ENCODE peak calls at places on chromosome 22, in eight cellular contexts. One of them, this sample, is unnamed.

GRCh38 chr22:17672417-17672991 is 33.9 kb downstream of the BCL2L13 start:
- DNase-seq in adipocyte: peak; percentile 71
- DNase-seq in colonic mucosa: no peak
- DNase-seq in Peyer's patch: no peak
- DNase-seq in HCT116: no peak
- DNase-seq in psoas muscle: no peak
- DNase-seq in fibroblast of lung: peak; percentile 42
- DNase-seq in left ventricle myocardium inferior: no peak
- DNase-seq in this sample: no peak

GRCh38 chr22:19805821-19806212 is 45.2 kb downstream of the TBX1 start:
- DNase-seq in Peyer's patch: no peak
- DNase-seq in colonic mucosa: no peak
- DNase-seq in HCT116: no peak
- DNase-seq in psoas muscle: no peak
- DNase-seq in fibroblast of lung: no peak
- DNase-seq in left ventricle myocardium inferior: peak; percentile 9
- DNase-seq in adipocyte: no peak
- DNase-seq in this sample: peak; percentile 4

GRCh38 chr22:25390297-25391240 is 171.1 kb downstream of the CRYBB2 start:
- DNase-seq in fibroblast of lung: no peak
- DNase-seq in left ventricle myocardium inferior: no peak
- DNase-seq in psoas muscle: no peak
- DNase-seq in HCT116: no peak
- DNase-seq in colonic mucosa: no peak
- DNase-seq in Peyer's patch: no peak
- DNase-seq in adipocyte: no peak
- DNase-seq in this sample: no peak

GRCh38 chr22:20566420-20567260 is 59.2 kb downstream of the MED15 start:
- DNase-seq in psoas muscle: no peak
- DNase-seq in fibroblast of lung: peak; percentile 95
- DNase-seq in left ventricle myocardium inferior: peak; percentile 12
- DNase-seq in HCT116: no peak
- DNase-seq in adipocyte: peak; percentile 93
- DNase-seq in Peyer's patch: peak; percentile 51
- DNase-seq in colonic mucosa: no peak
- DNase-seq in this sample: peak; percentile 46

GRCh38 chr22:25067851-25068421 is 115.4 kb downstream of the KIAA1671 start:
- DNase-seq in colonic mucosa: no peak
- DNase-seq in psoas muscle: peak; percentile 41
- DNase-seq in Peyer's patch: no peak
- DNase-seq in HCT116: no peak
- DNase-seq in fibroblast of lung: no peak
- DNase-seq in adipocyte: no peak
- DNase-seq in left ventricle myocardium inferior: no peak
- DNase-seq in this sample: peak; percentile 41

GRCh38 chr22:28582806-28583205 is 96.8 kb downstream of the TTC28 start:
- DNase-seq in psoas muscle: no peak
- DNase-seq in left ventricle myocardium inferior: no peak
- DNase-seq in HCT116: no peak
- DNase-seq in Peyer's patch: no peak
- DNase-seq in adipocyte: peak; percentile 91
- DNase-seq in colonic mucosa: no peak
- DNase-seq in fibroblast of lung: peak; percentile 77
- DNase-seq in this sample: no peak

GRCh38 chr22:41856484-41856883 is 23.6 kb downstream of the SREBF2 start:
- DNase-seq in HCT116: no peak
- DNase-seq in left ventricle myocardium inferior: no peak
- DNase-seq in psoas muscle: no peak
- DNase-seq in Peyer's patch: no peak
- DNase-seq in adipocyte: peak; percentile 8
- DNase-seq in fibroblast of lung: no peak
- DNase-seq in colonic mucosa: peak; percentile 46
- DNase-seq in this sample: peak; percentile 30

GRCh38 chr22:29871684-29872083 is 11.3 kb upstream of the MTMR3 start:
- DNase-seq in HCT116: no peak
- DNase-seq in fibroblast of lung: no peak
- DNase-seq in adipocyte: no peak
- DNase-seq in Peyer's patch: no peak
- DNase-seq in colonic mucosa: no peak
- DNase-seq in left ventricle myocardium inferior: no peak
- DNase-seq in psoas muscle: no peak
- DNase-seq in this sample: no peak

GRCh38 chr22:37044634-37045625 is 6.6 kb upstream of the KCTD17 start:
- DNase-seq in colonic mucosa: no peak
- DNase-seq in adipocyte: no peak
- DNase-seq in Peyer's patch: no peak
- DNase-seq in fibroblast of lung: no peak
- DNase-seq in left ventricle myocardium inferior: no peak
- DNase-seq in psoas muscle: no peak
- DNase-seq in HCT116: no peak
- DNase-seq in this sample: no peak

GRCh38 chr22:27576815-27577564 is 224.6 kb downstream of the MN1 start:
- DNase-seq in colonic mucosa: no peak
- DNase-seq in psoas muscle: no peak
- DNase-seq in Peyer's patch: no peak
- DNase-seq in left ventricle myocardium inferior: peak; percentile 59
- DNase-seq in adipocyte: peak; percentile 21
- DNase-seq in fibroblast of lung: peak; percentile 75
- DNase-seq in HCT116: no peak
- DNase-seq in this sample: no peak

GRCh38 chr22:25689631-25690030 is 52.4 kb upstream of the MYO18B start:
- DNase-seq in Peyer's patch: no peak
- DNase-seq in adipocyte: no peak
- DNase-seq in HCT116: no peak
- DNase-seq in left ventricle myocardium inferior: no peak
- DNase-seq in fibroblast of lung: no peak
- DNase-seq in psoas muscle: no peak
- DNase-seq in colonic mucosa: no peak
- DNase-seq in this sample: no peak

GRCh38 chr22:29145321-29146072 is 60.2 kb upstream of the EMID1 start:
- DNase-seq in colonic mucosa: no peak
- DNase-seq in HCT116: no peak
- DNase-seq in Peyer's patch: no peak
- DNase-seq in psoas muscle: peak; percentile 73
- DNase-seq in fibroblast of lung: no peak
- DNase-seq in left ventricle myocardium inferior: no peak
- DNase-seq in adipocyte: no peak
- DNase-seq in this sample: no peak

GRCh38 chr22:36395922-36396321 is 8.2 kb upstream of the MYH9 start:
- DNase-seq in adipocyte: no peak
- DNase-seq in Peyer's patch: no peak
- DNase-seq in colonic mucosa: no peak
- DNase-seq in psoas muscle: no peak
- DNase-seq in HCT116: no peak
- DNase-seq in fibroblast of lung: no peak
- DNase-seq in left ventricle myocardium inferior: no peak
- DNase-seq in this sample: no peak

GRCh38 chr22:24996420-24996952 is 44.0 kb downstream of the KIAA1671 start:
- DNase-seq in fibroblast of lung: peak; percentile 61
- DNase-seq in colonic mucosa: peak; percentile 68
- DNase-seq in adipocyte: no peak
- DNase-seq in left ventricle myocardium inferior: no peak
- DNase-seq in psoas muscle: no peak
- DNase-seq in HCT116: peak; percentile 49
- DNase-seq in Peyer's patch: no peak
- DNase-seq in this sample: peak; percentile 48

GRCh38 chr22:21700822-21701221 is 34.8 kb downstream of the YPEL1 start:
- DNase-seq in Peyer's patch: no peak
- DNase-seq in HCT116: no peak
- DNase-seq in colonic mucosa: no peak
- DNase-seq in left ventricle myocardium inferior: no peak
- DNase-seq in adipocyte: peak; percentile 16
- DNase-seq in fibroblast of lung: no peak
- DNase-seq in psoas muscle: no peak
- DNase-seq in this sample: no peak

GRCh38 chr22:36162127-36163034 is 1.8 kb upstream of the APOL3 start:
- DNase-seq in HCT116: no peak
- DNase-seq in fibroblast of lung: no peak
- DNase-seq in adipocyte: no peak
- DNase-seq in Peyer's patch: no peak
- DNase-seq in psoas muscle: no peak
- DNase-seq in colonic mucosa: no peak
- DNase-seq in left ventricle myocardium inferior: no peak
- DNase-seq in this sample: no peak

GRCh38 chr22:27771637-27772369 is 29.8 kb downstream of the MN1 start:
- DNase-seq in psoas muscle: no peak
- DNase-seq in Peyer's patch: no peak
- DNase-seq in adipocyte: no peak
- DNase-seq in HCT116: no peak
- DNase-seq in colonic mucosa: no peak
- DNase-seq in fibroblast of lung: no peak
- DNase-seq in left ventricle myocardium inferior: no peak
- DNase-seq in this sample: no peak

GRCh38 chr22:31618057-31618456 is 44.0 kb downstream of the PISD start:
- DNase-seq in colonic mucosa: peak; percentile 43
- DNase-seq in psoas muscle: no peak
- DNase-seq in fibroblast of lung: no peak
- DNase-seq in HCT116: no peak
- DNase-seq in Peyer's patch: peak; percentile 60
- DNase-seq in adipocyte: no peak
- DNase-seq in left ventricle myocardium inferior: no peak
- DNase-seq in this sample: no peak

DNA sequence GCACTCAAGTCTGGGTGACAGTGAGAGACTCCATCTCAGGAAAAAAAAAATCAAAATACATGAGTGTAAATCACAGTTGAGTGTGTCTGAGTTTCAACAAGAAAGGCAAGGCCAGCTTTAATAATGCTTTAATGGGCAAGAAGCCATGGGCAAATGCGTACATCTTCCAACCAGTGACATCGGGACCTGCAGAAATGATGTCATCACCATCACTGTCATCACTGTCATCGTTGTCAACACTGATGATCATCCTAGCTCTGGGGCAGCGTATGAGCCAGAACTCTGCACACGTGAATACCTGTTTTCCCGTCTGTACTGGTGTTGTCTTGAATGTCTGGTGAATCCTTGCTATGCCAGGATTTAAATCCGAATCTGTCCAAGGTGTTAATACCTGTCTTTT is 712.5 kb downstream of the BRD1 start:
- DNase-seq in fibroblast of lung: no peak
- DNase-seq in Peyer's patch: no peak
- DNase-seq in adipocyte: no peak
- DNase-seq in psoas muscle: no peak
- DNase-seq in colonic mucosa: no peak
- DNase-seq in left ventricle myocardium inferior: no peak
- DNase-seq in HCT116: no peak
- DNase-seq in this sample: no peak
- H3K9me3 ChIP-seq in fibroblast of lung: no peaks in the 10 kb centered on the region
- H3K9me3 ChIP-seq in Peyer's patch: no peaks in the 10 kb centered on the region
- H3K9me3 ChIP-seq in adipocyte: no peaks in the 10 kb centered on the region
- H3K9me3 ChIP-seq in psoas muscle: no peaks in the 10 kb centered on the region
- H3K9me3 ChIP-seq in colonic mucosa: no peaks in the 10 kb centered on the region
- H3K9me3 ChIP-seq in left ventricle myocardium inferior: no peaks in the 10 kb centered on the region
- H3K9me3 ChIP-seq in HCT116: no peaks in the 10 kb centered on the region
- H3K9me3 ChIP-seq in this sample: no peaks in the 10 kb centered on the region

DNA sequence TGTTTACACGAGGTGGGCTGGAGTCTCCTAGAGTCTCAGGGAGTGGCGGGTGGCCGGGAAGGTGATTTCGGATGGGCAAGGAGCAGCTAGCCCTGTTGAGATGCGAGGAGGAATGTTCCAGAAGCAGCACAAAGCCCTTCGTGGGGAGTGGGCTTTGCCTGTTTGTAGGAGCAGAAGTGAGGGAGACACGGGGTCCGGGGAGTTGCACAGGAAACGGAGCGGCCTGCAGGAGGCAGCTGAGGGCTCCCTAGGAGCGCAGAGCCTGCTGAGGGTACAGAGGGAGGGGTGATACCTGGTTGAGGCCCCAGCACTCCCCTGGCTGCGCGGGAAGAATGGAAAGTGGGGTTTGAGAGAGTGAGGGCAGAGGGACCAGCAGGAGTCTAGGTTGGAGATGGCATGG is 847.2 kb downstream of the TBC1D22A start:
- DNase-seq in Peyer's patch: peak; percentile 19
- DNase-seq in colonic mucosa: no peak
- DNase-seq in HCT116: no peak
- DNase-seq in fibroblast of lung: no peak
- DNase-seq in psoas muscle: no peak
- DNase-seq in adipocyte: no peak
- DNase-seq in left ventricle myocardium inferior: no peak
- DNase-seq in this sample: no peak
- H3K9me3 ChIP-seq in Peyer's patch: no peaks in the 10 kb centered on the region
- H3K9me3 ChIP-seq in colonic mucosa: no peaks in the 10 kb centered on the region
- H3K9me3 ChIP-seq in HCT116: no peaks in the 10 kb centered on the region
- H3K9me3 ChIP-seq in fibroblast of lung: no peaks in the 10 kb centered on the region
- H3K9me3 ChIP-seq in psoas muscle: no peaks in the 10 kb centered on the region
- H3K9me3 ChIP-seq in adipocyte: peaks cover 6% of the 10 kb centered on the region
- H3K9me3 ChIP-seq in left ventricle myocardium inferior: peaks cover 13% of the 10 kb centered on the region
- H3K9me3 ChIP-seq in this sample: no peaks in the 10 kb centered on the region

GRCh38 chr22:47366026-47366767 is 603.7 kb downstream of the TBC1D22A start:
- DNase-seq in psoas muscle: no peak
- DNase-seq in HCT116: no peak
- DNase-seq in colonic mucosa: peak; percentile 10
- DNase-seq in adipocyte: no peak
- DNase-seq in left ventricle myocardium inferior: no peak
- DNase-seq in fibroblast of lung: no peak
- DNase-seq in Peyer's patch: no peak
- DNase-seq in this sample: no peak

GRCh38 chr22:47367107-47367690 is 604.7 kb downstream of the TBC1D22A start:
- DNase-seq in colonic mucosa: peak; percentile 10
- DNase-seq in adipocyte: no peak
- DNase-seq in left ventricle myocardium inferior: no peak
- DNase-seq in psoas muscle: no peak
- DNase-seq in HCT116: no peak
- DNase-seq in Peyer's patch: no peak
- DNase-seq in fibroblast of lung: no peak
- DNase-seq in this sample: no peak

GRCh38 chr22:47369020-47369419 is 606.6 kb downstream of the TBC1D22A start:
- DNase-seq in fibroblast of lung: no peak
- DNase-seq in adipocyte: no peak
- DNase-seq in left ventricle myocardium inferior: no peak
- DNase-seq in HCT116: no peak
- DNase-seq in Peyer's patch: peak; percentile 27
- DNase-seq in psoas muscle: no peak
- DNase-seq in colonic mucosa: peak; percentile 7
- DNase-seq in this sample: no peak

GRCh38 chr22:47369431-47370015 is 607.1 kb downstream of the TBC1D22A start:
- DNase-seq in Peyer's patch: no peak
- DNase-seq in adipocyte: no peak
- DNase-seq in left ventricle myocardium inferior: no peak
- DNase-seq in colonic mucosa: peak; percentile 9
- DNase-seq in psoas muscle: no peak
- DNase-seq in fibroblast of lung: no peak
- DNase-seq in HCT116: no peak
- DNase-seq in this sample: no peak

GRCh38 chr22:47367993-47368945 is 605.8 kb downstream of the TBC1D22A start:
- DNase-seq in Peyer's patch: no peak
- DNase-seq in HCT116: no peak
- DNase-seq in fibroblast of lung: no peak
- DNase-seq in left ventricle myocardium inferior: no peak
- DNase-seq in colonic mucosa: peak; percentile 6
- DNase-seq in adipocyte: no peak
- DNase-seq in psoas muscle: no peak
- DNase-seq in this sample: no peak
- H3K9me3 ChIP-seq in Peyer's patch: peaks cover 3% of the 10 kb centered on the region
- H3K9me3 ChIP-seq in HCT116: no peaks in the 10 kb centered on the region
- H3K9me3 ChIP-seq in fibroblast of lung: no peaks in the 10 kb centered on the region
- H3K9me3 ChIP-seq in left ventricle myocardium inferior: peaks cover 17% of the 10 kb centered on the region
- H3K9me3 ChIP-seq in colonic mucosa: no peaks in the 10 kb centered on the region
- H3K9me3 ChIP-seq in adipocyte: peaks cover 7% of the 10 kb centered on the region
- H3K9me3 ChIP-seq in psoas muscle: no peaks in the 10 kb centered on the region
- H3K9me3 ChIP-seq in this sample: peaks cover 2% of the 10 kb centered on the region

DNA sequence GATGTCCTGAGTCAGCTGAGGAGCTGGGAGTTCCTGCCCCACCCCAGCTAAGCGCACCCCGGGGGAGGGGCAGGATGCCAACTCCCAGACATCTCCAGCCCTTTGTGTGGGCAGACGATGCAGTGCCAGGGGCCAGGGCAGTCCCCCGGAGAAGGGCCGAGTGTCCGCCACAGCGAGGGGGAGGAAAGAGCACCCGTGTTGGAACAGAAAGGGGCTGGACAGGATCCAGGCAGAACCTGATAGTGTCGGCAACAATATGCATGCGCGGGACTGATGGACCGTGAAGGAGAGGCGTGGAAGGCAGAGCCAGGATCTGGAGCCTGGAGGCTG is 1434.7 kb downstream of the BRD1 start:
- DNase-seq in fibroblast of lung: no peak
- DNase-seq in psoas muscle: no peak
- DNase-seq in Peyer's patch: no peak
- DNase-seq in HCT116: no peak
- DNase-seq in left ventricle myocardium inferior: no peak
- DNase-seq in colonic mucosa: no peak
- DNase-seq in adipocyte: no peak
- DNase-seq in this sample: no peak
- H3K9me3 ChIP-seq in fibroblast of lung: no peaks in the 10 kb centered on the region
- H3K9me3 ChIP-seq in psoas muscle: no peaks in the 10 kb centered on the region
- H3K9me3 ChIP-seq in Peyer's patch: no peaks in the 10 kb centered on the region
- H3K9me3 ChIP-seq in HCT116: peaks cover 2% of the 10 kb centered on the region
- H3K9me3 ChIP-seq in left ventricle myocardium inferior: no peaks in the 10 kb centered on the region
- H3K9me3 ChIP-seq in colonic mucosa: no peaks in the 10 kb centered on the region
- H3K9me3 ChIP-seq in adipocyte: no peaks in the 10 kb centered on the region
- H3K9me3 ChIP-seq in this sample: no peaks in the 10 kb centered on the region

This sample was measured in transverse colon.